ENCODE peak calls at places on chromosomes 3 and 15, in eight cellular contexts. One of them, this sample, is unnamed. For H3K27me3, the result is how much of the 10 kb centered on the place peaks cover.

GRCh38 chr15:101689901-101690300 is 34.4 kb downstream of the TARS3 start:
- DNase-seq in pancreas: no peak
- DNase-seq in SK-N-SH: no peak
- DNase-seq in HCT116: no peak
- DNase-seq in PC-9: no peak
- DNase-seq in CD8-positive, alpha-beta T cell: no peak
- DNase-seq in colonic mucosa: no peak
- DNase-seq in tibial artery: no peak
- DNase-seq in this sample: no peak

GRCh38 chr3:151686257-151686656 is 47.5 kb upstream of the AADACL2 start:
- DNase-seq in pancreas: no peak
- DNase-seq in SK-N-SH: no peak
- DNase-seq in HCT116: no peak
- DNase-seq in PC-9: no peak
- DNase-seq in CD8-positive, alpha-beta T cell: no peak
- DNase-seq in colonic mucosa: no peak
- DNase-seq in tibial artery: no peak
- DNase-seq in this sample: no peak

GRCh38 chr3:184156522-184156955 is 1.4 kb downstream of the DVL3 start:
- DNase-seq in pancreas: no peak
- DNase-seq in SK-N-SH: peak
- DNase-seq in HCT116: no peak
- DNase-seq in PC-9: peak
- DNase-seq in CD8-positive, alpha-beta T cell: no peak
- DNase-seq in colonic mucosa: peak
- DNase-seq in tibial artery: no peak
- DNase-seq in this sample: no peak

GRCh38 chr15:88990185-88990679 is 77.1 kb upstream of the MFGE8 start:
- DNase-seq in pancreas: no peak
- DNase-seq in SK-N-SH: peak
- DNase-seq in HCT116: no peak
- DNase-seq in PC-9: no peak
- DNase-seq in CD8-positive, alpha-beta T cell: no peak
- DNase-seq in colonic mucosa: no peak
- DNase-seq in tibial artery: no peak
- DNase-seq in this sample: no peak

GRCh38 chr3:198028718-198029117 is 68.7 kb downstream of the LMLN start:
- DNase-seq in pancreas: no peak
- DNase-seq in SK-N-SH: no peak
- DNase-seq in HCT116: no peak
- DNase-seq in PC-9: no peak
- DNase-seq in CD8-positive, alpha-beta T cell: no peak
- DNase-seq in colonic mucosa: no peak
- DNase-seq in tibial artery: no peak
- DNase-seq in this sample: no peak

GRCh38 chr15:90878660-90879059 is 5.6 kb upstream of the FES start:
- DNase-seq in pancreas: peak
- DNase-seq in SK-N-SH: no peak
- DNase-seq in HCT116: no peak
- DNase-seq in PC-9: no peak
- DNase-seq in CD8-positive, alpha-beta T cell: no peak
- DNase-seq in colonic mucosa: no peak
- DNase-seq in tibial artery: no peak
- DNase-seq in this sample: no peak

GRCh38 chr3:64677961-64678716 is 9.7 kb downstream of the ADAMTS9 start:
- DNase-seq in pancreas: no peak
- DNase-seq in SK-N-SH: no peak
- DNase-seq in HCT116: no peak
- DNase-seq in PC-9: no peak
- DNase-seq in CD8-positive, alpha-beta T cell: no peak
- DNase-seq in colonic mucosa: no peak
- DNase-seq in tibial artery: no peak
- DNase-seq in this sample: no peak

GRCh38 chr15:48782911-48783310 is 28.0 kb downstream of the CEP152 start:
- DNase-seq in pancreas: no peak
- DNase-seq in SK-N-SH: no peak
- DNase-seq in HCT116: no peak
- DNase-seq in PC-9: no peak
- DNase-seq in CD8-positive, alpha-beta T cell: no peak
- DNase-seq in colonic mucosa: no peak
- DNase-seq in tibial artery: no peak
- DNase-seq in this sample: no peak

GRCh38 chr15:58438956-58439355 is 7.2 kb downstream of the LIPC start:
- DNase-seq in pancreas: no peak
- DNase-seq in SK-N-SH: peak
- DNase-seq in HCT116: peak
- DNase-seq in PC-9: peak
- DNase-seq in CD8-positive, alpha-beta T cell: no peak
- DNase-seq in colonic mucosa: peak
- DNase-seq in tibial artery: peak
- DNase-seq in this sample: no peak

GRCh38 chr3:89692601-89693000 is 585.2 kb downstream of the EPHA3 start:
- DNase-seq in pancreas: no peak
- DNase-seq in SK-N-SH: no peak
- DNase-seq in HCT116: no peak
- DNase-seq in PC-9: no peak
- DNase-seq in CD8-positive, alpha-beta T cell: no peak
- DNase-seq in colonic mucosa: no peak
- DNase-seq in tibial artery: no peak
- DNase-seq in this sample: no peak

GRCh38 chr3:61483997-61484396 is 77.4 kb upstream of the PTPRG start:
- DNase-seq in pancreas: no peak
- DNase-seq in SK-N-SH: no peak
- DNase-seq in HCT116: no peak
- DNase-seq in PC-9: no peak
- DNase-seq in CD8-positive, alpha-beta T cell: no peak
- DNase-seq in colonic mucosa: no peak
- DNase-seq in tibial artery: no peak
- DNase-seq in this sample: no peak

GRCh38 chr3:63814300-63814699 is 4.8 kb upstream of the C3orf49 start:
- DNase-seq in pancreas: no peak
- DNase-seq in SK-N-SH: no peak
- DNase-seq in HCT116: no peak
- DNase-seq in PC-9: no peak
- DNase-seq in CD8-positive, alpha-beta T cell: no peak
- DNase-seq in colonic mucosa: no peak
- DNase-seq in tibial artery: no peak
- DNase-seq in this sample: no peak

GRCh38 chr15:56887782-56888127 is 30.7 kb upstream of the TCF12 start:
- DNase-seq in pancreas: no peak
- DNase-seq in SK-N-SH: no peak
- DNase-seq in HCT116: no peak
- DNase-seq in PC-9: no peak
- DNase-seq in CD8-positive, alpha-beta T cell: no peak
- DNase-seq in colonic mucosa: no peak
- DNase-seq in tibial artery: no peak
- DNase-seq in this sample: no peak

GRCh38 chr3:98798820-98799219 is 35.7 kb downstream of the ST3GAL6 start:
- DNase-seq in pancreas: no peak
- DNase-seq in SK-N-SH: no peak
- DNase-seq in HCT116: no peak
- DNase-seq in PC-9: no peak
- DNase-seq in CD8-positive, alpha-beta T cell: no peak
- DNase-seq in colonic mucosa: no peak
- DNase-seq in tibial artery: no peak
- DNase-seq in this sample: no peak

GRCh38 chr3:192259661-192260060 is 467.7 kb downstream of the FGF12 start:
- DNase-seq in pancreas: no peak
- DNase-seq in SK-N-SH: no peak
- DNase-seq in HCT116: no peak
- DNase-seq in PC-9: no peak
- DNase-seq in CD8-positive, alpha-beta T cell: no peak
- DNase-seq in colonic mucosa: no peak
- DNase-seq in tibial artery: no peak
- DNase-seq in this sample: no peak

GRCh38 chr15:70863450-70864218 is 9.7 kb upstream of the LARP6 start:
- DNase-seq in pancreas: no peak
- DNase-seq in SK-N-SH: no peak
- DNase-seq in HCT116: peak
- DNase-seq in PC-9: peak
- DNase-seq in CD8-positive, alpha-beta T cell: no peak
- DNase-seq in colonic mucosa: no peak
- DNase-seq in tibial artery: no peak
- DNase-seq in this sample: no peak

GRCh38 chr3:138210528-138210927 is 23.4 kb downstream of the ARMC8 start:
- DNase-seq in pancreas: no peak
- DNase-seq in SK-N-SH: no peak
- DNase-seq in HCT116: no peak
- DNase-seq in PC-9: no peak
- DNase-seq in CD8-positive, alpha-beta T cell: no peak
- DNase-seq in colonic mucosa: no peak
- DNase-seq in tibial artery: no peak
- DNase-seq in this sample: no peak

GRCh38 chr3:194102436-194102835 is 33.5 kb upstream of the HES1 start:
- DNase-seq in pancreas: no peak
- DNase-seq in SK-N-SH: no peak
- DNase-seq in HCT116: no peak
- DNase-seq in PC-9: no peak
- DNase-seq in CD8-positive, alpha-beta T cell: no peak
- DNase-seq in colonic mucosa: no peak
- DNase-seq in tibial artery: no peak
- DNase-seq in this sample: no peak

GRCh38 chr3:168058482-168058881 is 37.2 kb downstream of the GOLIM4 start:
- DNase-seq in pancreas: no peak
- DNase-seq in SK-N-SH: no peak
- DNase-seq in HCT116: no peak
- DNase-seq in PC-9: no peak
- DNase-seq in CD8-positive, alpha-beta T cell: no peak
- DNase-seq in colonic mucosa: no peak
- DNase-seq in tibial artery: no peak
- DNase-seq in this sample: no peak

GRCh38 chr3:24680214-24680967 is 185.7 kb upstream of the THRB start:
- DNase-seq in pancreas: peak
- DNase-seq in SK-N-SH: peak
- DNase-seq in HCT116: peak
- DNase-seq in PC-9: peak
- DNase-seq in CD8-positive, alpha-beta T cell: no peak
- DNase-seq in colonic mucosa: peak
- DNase-seq in tibial artery: peak
- DNase-seq in this sample: peak

GRCh38 chr3:126944089-126944965 is 38.6 kb upstream of the PLXNA1 start:
- DNase-seq in pancreas: no peak
- DNase-seq in SK-N-SH: no peak
- DNase-seq in HCT116: no peak
- DNase-seq in PC-9: no peak
- DNase-seq in CD8-positive, alpha-beta T cell: no peak
- DNase-seq in colonic mucosa: no peak
- DNase-seq in tibial artery: peak
- DNase-seq in this sample: no peak

GRCh38 chr15:74920472-74920871 is 13.8 kb upstream of the FAM219B start:
- DNase-seq in pancreas: no peak
- DNase-seq in SK-N-SH: no peak
- DNase-seq in HCT116: no peak
- DNase-seq in PC-9: no peak
- DNase-seq in CD8-positive, alpha-beta T cell: no peak
- DNase-seq in colonic mucosa: no peak
- DNase-seq in tibial artery: no peak
- DNase-seq in this sample: no peak

GRCh38 chr3:73508330-73508954 is 116.3 kb downstream of the PDZRN3 start:
- DNase-seq in pancreas: no peak
- DNase-seq in SK-N-SH: peak
- DNase-seq in HCT116: peak
- DNase-seq in PC-9: peak
- DNase-seq in CD8-positive, alpha-beta T cell: no peak
- DNase-seq in colonic mucosa: peak
- DNase-seq in tibial artery: peak
- DNase-seq in this sample: no peak

GRCh38 chr3:8574040-8574669 is 70.4 kb downstream of the SSUH2 start:
- DNase-seq in pancreas: no peak
- DNase-seq in SK-N-SH: peak
- DNase-seq in HCT116: no peak
- DNase-seq in PC-9: no peak
- DNase-seq in CD8-positive, alpha-beta T cell: no peak
- DNase-seq in colonic mucosa: no peak
- DNase-seq in tibial artery: no peak
- DNase-seq in this sample: no peak
- H3K27ac ChIP-seq in pancreas: no peak
- H3K27ac ChIP-seq in SK-N-SH: no peak
- H3K27ac ChIP-seq in HCT116: no peak
- H3K27ac ChIP-seq in PC-9: no peak
- H3K27ac ChIP-seq in CD8-positive, alpha-beta T cell: no peak
- H3K27ac ChIP-seq in colonic mucosa: no peak
- H3K27ac ChIP-seq in tibial artery: peak
- H3K27ac ChIP-seq in this sample: no peak

GRCh38 chr15:85615930-85616329 is 178.8 kb downstream of the KLHL25 start:
- DNase-seq in pancreas: no peak
- DNase-seq in SK-N-SH: peak
- DNase-seq in HCT116: peak
- DNase-seq in PC-9: no peak
- DNase-seq in CD8-positive, alpha-beta T cell: no peak
- DNase-seq in colonic mucosa: peak
- DNase-seq in tibial artery: no peak
- DNase-seq in this sample: no peak
- TF ChIP-seq CTCF in pancreas: no peak
- TF ChIP-seq CTCF in SK-N-SH: peak
- TF ChIP-seq CTCF in HCT116: peak
- TF ChIP-seq CTCF in PC-9: no peak
- TF ChIP-seq CTCF in CD8-positive, alpha-beta T cell: peak
- TF ChIP-seq CTCF in colonic mucosa: peak
- TF ChIP-seq CTCF in tibial artery: peak
- TF ChIP-seq CTCF in this sample: peak

GRCh38 chr3:156817931-156818765 is 8.0 kb upstream of the LEKR1 start:
- DNase-seq in pancreas: no peak
- DNase-seq in SK-N-SH: no peak
- DNase-seq in HCT116: no peak
- DNase-seq in PC-9: no peak
- DNase-seq in CD8-positive, alpha-beta T cell: no peak
- DNase-seq in colonic mucosa: no peak
- DNase-seq in tibial artery: no peak
- DNase-seq in this sample: no peak
- H3K27me3 ChIP-seq in pancreas: under half
- H3K27me3 ChIP-seq in SK-N-SH: under half
- H3K27me3 ChIP-seq in HCT116: under half
- H3K27me3 ChIP-seq in PC-9: under half
- H3K27me3 ChIP-seq in CD8-positive, alpha-beta T cell: under half
- H3K27me3 ChIP-seq in colonic mucosa: under half
- H3K27me3 ChIP-seq in tibial artery: under half
- H3K27me3 ChIP-seq in this sample: under half

GRCh38 chr3:177711637-177712036 is 514.4 kb upstream of the TBL1XR1 start:
- DNase-seq in pancreas: no peak
- DNase-seq in SK-N-SH: peak
- DNase-seq in HCT116: no peak
- DNase-seq in PC-9: no peak
- DNase-seq in CD8-positive, alpha-beta T cell: no peak
- DNase-seq in colonic mucosa: no peak
- DNase-seq in tibial artery: no peak
- DNase-seq in this sample: no peak

GRCh38 chr3:177713921-177714900 is 516.9 kb upstream of the TBL1XR1 start:
- DNase-seq in pancreas: no peak
- DNase-seq in SK-N-SH: peak
- DNase-seq in HCT116: no peak
- DNase-seq in PC-9: no peak
- DNase-seq in CD8-positive, alpha-beta T cell: no peak
- DNase-seq in colonic mucosa: no peak
- DNase-seq in tibial artery: no peak
- DNase-seq in this sample: no peak

DNA sequence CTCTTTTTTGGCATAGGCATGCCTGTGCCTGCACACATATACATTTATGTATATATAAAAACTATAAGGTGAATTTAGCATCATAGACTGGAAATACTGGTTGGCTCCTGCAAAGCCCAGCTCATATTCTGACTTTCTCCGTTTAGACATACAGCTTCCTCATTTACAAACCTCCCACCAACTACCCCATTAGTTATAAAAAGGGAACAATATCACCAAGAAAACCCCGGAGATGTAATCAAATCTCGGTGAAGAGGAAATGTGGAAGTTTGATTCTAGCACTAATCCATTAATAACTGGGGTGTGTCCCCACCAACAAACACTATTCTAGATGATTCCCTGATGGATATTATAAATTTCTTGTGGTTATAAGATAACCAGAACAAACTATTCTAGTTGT is 517.7 kb upstream of the TBL1XR1 start:
- DNase-seq in pancreas: no peak
- DNase-seq in SK-N-SH: no peak
- DNase-seq in HCT116: no peak
- DNase-seq in PC-9: no peak
- DNase-seq in CD8-positive, alpha-beta T cell: no peak
- DNase-seq in colonic mucosa: no peak
- DNase-seq in tibial artery: no peak
- DNase-seq in this sample: no peak
- H3K27ac ChIP-seq in pancreas: no peak
- H3K27ac ChIP-seq in SK-N-SH: peak
- H3K27ac ChIP-seq in HCT116: no peak
- H3K27ac ChIP-seq in PC-9: no peak
- H3K27ac ChIP-seq in CD8-positive, alpha-beta T cell: no peak
- H3K27ac ChIP-seq in colonic mucosa: no peak
- H3K27ac ChIP-seq in tibial artery: no peak
- H3K27ac ChIP-seq in this sample: no peak